ENCODE peak calls at places on chromosomes 3 and 15, in seven cellular contexts. One of them, this sample, is unnamed.
A peak's percentile ranks its signal among the peaks of the same experiment; 100 is the strongest.

GRCh38 chr3:63867225-63867624 is 3.6 kb downstream of the ATXN7 start:
- DNase-seq in HepG2: no peak
- DNase-seq in prostate gland: no peak
- DNase-seq in sigmoid colon: no peak
- DNase-seq in endothelial cell of umbilical vein: no peak
- DNase-seq in H1: no peak
- DNase-seq in transverse colon: no peak
- DNase-seq in this sample: no peak

GRCh38 chr3:15973930-15974329 is 176.2 kb upstream of the ANKRD28 start:
- DNase-seq in prostate gland: no peak
- DNase-seq in transverse colon: no peak
- DNase-seq in HepG2: no peak
- DNase-seq in endothelial cell of umbilical vein: no peak
- DNase-seq in sigmoid colon: no peak
- DNase-seq in H1: no peak
- DNase-seq in this sample: no peak

GRCh38 chr3:64399205-64399800 is 174.0 kb upstream of the PRICKLE2 start:
- DNase-seq in sigmoid colon: no peak
- DNase-seq in transverse colon: no peak
- DNase-seq in endothelial cell of umbilical vein: peak; percentile 77
- DNase-seq in prostate gland: peak; percentile 46
- DNase-seq in H1: no peak
- DNase-seq in HepG2: peak; percentile 21
- DNase-seq in this sample: no peak

GRCh38 chr15:42994546-42994945 is 74.0 kb upstream of the TTBK2 start:
- DNase-seq in HepG2: no peak
- DNase-seq in H1: no peak
- DNase-seq in sigmoid colon: no peak
- DNase-seq in prostate gland: no peak
- DNase-seq in transverse colon: no peak
- DNase-seq in endothelial cell of umbilical vein: no peak
- DNase-seq in this sample: no peak

GRCh38 chr3:143775401-143775970 is 72.8 kb downstream of the SLC9A9 start:
- DNase-seq in endothelial cell of umbilical vein: peak; percentile 57
- DNase-seq in prostate gland: peak; percentile 17
- DNase-seq in H1: no peak
- DNase-seq in HepG2: peak; percentile 13
- DNase-seq in transverse colon: no peak
- DNase-seq in sigmoid colon: no peak
- DNase-seq in this sample: no peak

GRCh38 chr3:46935168-46935858 is 41.2 kb downstream of the CCDC12 start:
- DNase-seq in transverse colon: peak; percentile 58
- DNase-seq in sigmoid colon: peak; percentile 95
- DNase-seq in endothelial cell of umbilical vein: peak; percentile 98
- DNase-seq in H1: no peak
- DNase-seq in prostate gland: peak; percentile 51
- DNase-seq in HepG2: peak; percentile 92
- DNase-seq in this sample: no peak

GRCh38 chr3:25916286-25916685 is 126.4 kb downstream of the OXSM start:
- DNase-seq in H1: no peak
- DNase-seq in HepG2: no peak
- DNase-seq in prostate gland: no peak
- DNase-seq in endothelial cell of umbilical vein: no peak
- DNase-seq in transverse colon: no peak
- DNase-seq in sigmoid colon: no peak
- DNase-seq in this sample: no peak

GRCh38 chr3:119309591-119309990 is 15.4 kb downstream of the ARHGAP31 start:
- DNase-seq in H1: no peak
- DNase-seq in HepG2: no peak
- DNase-seq in sigmoid colon: no peak
- DNase-seq in endothelial cell of umbilical vein: no peak
- DNase-seq in transverse colon: no peak
- DNase-seq in prostate gland: no peak
- DNase-seq in this sample: no peak

GRCh38 chr15:93035953-93036810 is 52.8 kb downstream of the RGMA start:
- DNase-seq in HepG2: peak; percentile 28
- DNase-seq in transverse colon: no peak
- DNase-seq in endothelial cell of umbilical vein: peak; percentile 34
- DNase-seq in H1: peak; percentile 67
- DNase-seq in prostate gland: no peak
- DNase-seq in sigmoid colon: peak; percentile 69
- DNase-seq in this sample: peak; percentile 66

GRCh38 chr15:68652141-68652540 is 73.3 kb downstream of the CORO2B start:
- DNase-seq in endothelial cell of umbilical vein: no peak
- DNase-seq in sigmoid colon: peak; percentile 54
- DNase-seq in transverse colon: no peak
- DNase-seq in H1: no peak
- DNase-seq in prostate gland: no peak
- DNase-seq in HepG2: no peak
- DNase-seq in this sample: no peak

GRCh38 chr15:91887921-91888373 is 34.4 kb downstream of the SLCO3A1 start:
- DNase-seq in transverse colon: no peak
- DNase-seq in HepG2: no peak
- DNase-seq in endothelial cell of umbilical vein: no peak
- DNase-seq in prostate gland: no peak
- DNase-seq in H1: peak; percentile 24
- DNase-seq in sigmoid colon: no peak
- DNase-seq in this sample: no peak

GRCh38 chr15:66614456-66615174 is 48.8 kb upstream of the LCTL start:
- DNase-seq in sigmoid colon: no peak
- DNase-seq in endothelial cell of umbilical vein: no peak
- DNase-seq in HepG2: no peak
- DNase-seq in prostate gland: no peak
- DNase-seq in transverse colon: no peak
- DNase-seq in H1: no peak
- DNase-seq in this sample: no peak

GRCh38 chr3:117407317-117407716 is 697.7 kb downstream of the TUSC7 start:
- DNase-seq in HepG2: peak; percentile 5
- DNase-seq in transverse colon: no peak
- DNase-seq in sigmoid colon: no peak
- DNase-seq in endothelial cell of umbilical vein: peak; percentile 40
- DNase-seq in prostate gland: no peak
- DNase-seq in H1: no peak
- DNase-seq in this sample: no peak

GRCh38 chr15:89016549-89017041 is 71.7 kb upstream of the ABHD2 start:
- DNase-seq in HepG2: no peak
- DNase-seq in endothelial cell of umbilical vein: peak; percentile 13
- DNase-seq in prostate gland: no peak
- DNase-seq in H1: no peak
- DNase-seq in sigmoid colon: no peak
- DNase-seq in transverse colon: no peak
- DNase-seq in this sample: no peak

GRCh38 chr3:106913111-106913698 is 464.0 kb upstream of the CCDC54 start:
- DNase-seq in transverse colon: no peak
- DNase-seq in endothelial cell of umbilical vein: no peak
- DNase-seq in sigmoid colon: no peak
- DNase-seq in H1: peak; percentile 72
- DNase-seq in prostate gland: no peak
- DNase-seq in HepG2: no peak
- DNase-seq in this sample: peak; percentile 17

GRCh38 chr3:133188996-133189395 is 150.8 kb downstream of the TMEM108 start:
- DNase-seq in sigmoid colon: no peak
- DNase-seq in endothelial cell of umbilical vein: no peak
- DNase-seq in HepG2: no peak
- DNase-seq in H1: no peak
- DNase-seq in transverse colon: no peak
- DNase-seq in prostate gland: no peak
- DNase-seq in this sample: no peak

GRCh38 chr15:80250614-80251504 is 1.2 kb downstream of the CTXND1 start:
- DNase-seq in endothelial cell of umbilical vein: no peak
- DNase-seq in sigmoid colon: peak; percentile 19
- DNase-seq in HepG2: no peak
- DNase-seq in transverse colon: no peak
- DNase-seq in prostate gland: no peak
- DNase-seq in H1: no peak
- DNase-seq in this sample: no peak

GRCh38 chr3:98322686-98323085 is 31.0 kb upstream of the OR5K4 start:
- DNase-seq in sigmoid colon: no peak
- DNase-seq in HepG2: no peak
- DNase-seq in transverse colon: no peak
- DNase-seq in H1: no peak
- DNase-seq in prostate gland: no peak
- DNase-seq in endothelial cell of umbilical vein: no peak
- DNase-seq in this sample: no peak

GRCh38 chr3:39086066-39086657 is 21.3 kb downstream of the GORASP1 start:
- DNase-seq in endothelial cell of umbilical vein: no peak
- DNase-seq in transverse colon: no peak
- DNase-seq in prostate gland: no peak
- DNase-seq in sigmoid colon: no peak
- DNase-seq in HepG2: no peak
- DNase-seq in H1: no peak
- DNase-seq in this sample: no peak

GRCh38 chr15:60324706-60325438 is 72.9 kb downstream of the ANXA2 start:
- DNase-seq in transverse colon: no peak
- DNase-seq in sigmoid colon: no peak
- DNase-seq in prostate gland: no peak
- DNase-seq in endothelial cell of umbilical vein: no peak
- DNase-seq in H1: no peak
- DNase-seq in HepG2: no peak
- DNase-seq in this sample: no peak

GRCh38 chr3:153219147-153219546 is 57.1 kb downstream of the RAP2B start:
- DNase-seq in endothelial cell of umbilical vein: no peak
- DNase-seq in H1: no peak
- DNase-seq in prostate gland: no peak
- DNase-seq in sigmoid colon: no peak
- DNase-seq in transverse colon: no peak
- DNase-seq in HepG2: no peak
- DNase-seq in this sample: no peak

DNA sequence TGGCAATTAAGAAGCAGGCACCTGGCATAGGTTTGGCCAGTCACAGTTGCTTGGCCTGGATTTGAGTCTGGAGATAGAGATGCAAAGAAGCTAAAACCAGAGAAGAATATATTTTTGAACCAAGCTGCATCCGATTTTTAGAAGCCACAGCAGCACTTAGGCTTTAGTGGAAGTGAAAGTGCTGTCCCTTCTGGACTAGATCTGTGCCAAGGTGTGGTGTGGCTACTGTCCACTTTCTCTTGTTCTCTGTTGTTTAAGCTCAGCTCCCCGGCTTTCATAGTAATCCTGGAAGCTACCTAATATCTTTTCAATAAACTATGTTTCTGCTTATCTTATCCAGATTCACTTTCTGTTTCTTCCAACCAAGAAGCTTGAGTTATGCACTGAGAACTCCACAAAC is 183.4 kb upstream of the THRB start:
- DNase-seq in H1: no peak
- DNase-seq in prostate gland: no peak
- DNase-seq in transverse colon: no peak
- DNase-seq in HepG2: no peak
- DNase-seq in endothelial cell of umbilical vein: no peak
- DNase-seq in sigmoid colon: no peak
- DNase-seq in this sample: no peak
- H3K27ac ChIP-seq in H1: no peak overlapping the region
- H3K27ac ChIP-seq in prostate gland: no peak overlapping the region
- H3K27ac ChIP-seq in transverse colon: peak overlapping the region; percentile 52
- H3K27ac ChIP-seq in HepG2: no peak overlapping the region
- H3K27ac ChIP-seq in endothelial cell of umbilical vein: no peak overlapping the region
- H3K27ac ChIP-seq in sigmoid colon: peak overlapping the region; percentile 65
- H3K27ac ChIP-seq in this sample: no peak overlapping the region

GRCh38 chr3:123816673-123817207 is 67.4 kb downstream of the MYLK start:
- DNase-seq in transverse colon: no peak
- DNase-seq in endothelial cell of umbilical vein: no peak
- DNase-seq in H1: no peak
- DNase-seq in prostate gland: no peak
- DNase-seq in sigmoid colon: no peak
- DNase-seq in HepG2: no peak
- DNase-seq in this sample: no peak
- TF ChIP-seq POLR2AphosphoS5 in transverse colon: no peak
- TF ChIP-seq POLR2AphosphoS5 in endothelial cell of umbilical vein: no peak
- TF ChIP-seq POLR2AphosphoS5 in H1: no peak
- TF ChIP-seq POLR2AphosphoS5 in prostate gland: peak; percentile 11
- TF ChIP-seq POLR2AphosphoS5 in sigmoid colon: peak; percentile 15
- TF ChIP-seq POLR2AphosphoS5 in HepG2: no peak
- TF ChIP-seq POLR2AphosphoS5 in this sample: no peak

DNA sequence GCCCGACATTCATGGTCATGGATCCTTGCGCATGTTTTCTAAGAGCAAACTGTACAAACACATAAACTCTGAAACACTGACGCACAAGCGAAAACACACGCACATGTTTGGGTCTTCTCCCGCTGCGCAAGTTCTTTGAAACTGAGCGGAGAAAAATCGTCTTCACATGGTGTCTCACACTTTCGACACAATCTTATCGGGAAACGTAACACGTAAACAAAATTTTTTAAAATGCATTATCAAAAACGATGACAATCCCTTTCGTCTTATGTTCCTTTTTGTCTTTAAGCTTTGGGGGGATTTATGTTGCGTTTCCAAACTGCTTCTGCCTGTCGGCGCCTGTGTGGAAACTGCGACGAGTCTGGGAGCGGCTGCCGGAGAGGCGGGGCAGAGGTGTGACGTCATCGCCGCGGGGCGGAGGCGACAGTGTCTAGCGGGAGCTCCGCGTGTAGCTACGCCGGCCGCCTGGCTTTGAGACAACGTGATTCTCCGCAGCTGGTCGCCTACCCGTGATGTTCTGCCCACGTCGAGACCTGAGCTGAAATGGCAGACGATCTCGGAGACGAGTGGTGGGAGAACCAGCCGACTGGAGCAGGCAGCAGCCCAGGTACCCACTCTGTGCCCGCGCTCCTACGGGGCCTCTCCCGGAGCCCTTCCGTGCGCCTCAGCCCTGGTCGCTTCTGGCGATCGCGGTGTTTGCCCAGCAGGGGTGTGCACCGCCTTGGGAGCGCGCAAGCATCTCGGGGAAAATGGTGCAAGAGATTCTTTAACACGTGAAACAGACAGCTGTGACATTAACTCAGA is at the start of gene CMSS1:
- DNase-seq in sigmoid colon: peak; percentile 97
- DNase-seq in endothelial cell of umbilical vein: peak; percentile 95
- DNase-seq in prostate gland: peak; percentile 93
- DNase-seq in H1: peak; percentile 97
- DNase-seq in transverse colon: peak; percentile 96
- DNase-seq in HepG2: peak; percentile 77
- DNase-seq in this sample: peak; percentile 100
- TF ChIP-seq POLR2A in sigmoid colon: peak; percentile 35
- TF ChIP-seq POLR2A in endothelial cell of umbilical vein: peak; percentile 56
- TF ChIP-seq POLR2A in prostate gland: peak; percentile 46
- TF ChIP-seq POLR2A in H1: peak; percentile 88
- TF ChIP-seq POLR2A in transverse colon: peak; percentile 66
- TF ChIP-seq POLR2A in HepG2: peak; percentile 80
- TF ChIP-seq POLR2A in this sample: no peak

DNA sequence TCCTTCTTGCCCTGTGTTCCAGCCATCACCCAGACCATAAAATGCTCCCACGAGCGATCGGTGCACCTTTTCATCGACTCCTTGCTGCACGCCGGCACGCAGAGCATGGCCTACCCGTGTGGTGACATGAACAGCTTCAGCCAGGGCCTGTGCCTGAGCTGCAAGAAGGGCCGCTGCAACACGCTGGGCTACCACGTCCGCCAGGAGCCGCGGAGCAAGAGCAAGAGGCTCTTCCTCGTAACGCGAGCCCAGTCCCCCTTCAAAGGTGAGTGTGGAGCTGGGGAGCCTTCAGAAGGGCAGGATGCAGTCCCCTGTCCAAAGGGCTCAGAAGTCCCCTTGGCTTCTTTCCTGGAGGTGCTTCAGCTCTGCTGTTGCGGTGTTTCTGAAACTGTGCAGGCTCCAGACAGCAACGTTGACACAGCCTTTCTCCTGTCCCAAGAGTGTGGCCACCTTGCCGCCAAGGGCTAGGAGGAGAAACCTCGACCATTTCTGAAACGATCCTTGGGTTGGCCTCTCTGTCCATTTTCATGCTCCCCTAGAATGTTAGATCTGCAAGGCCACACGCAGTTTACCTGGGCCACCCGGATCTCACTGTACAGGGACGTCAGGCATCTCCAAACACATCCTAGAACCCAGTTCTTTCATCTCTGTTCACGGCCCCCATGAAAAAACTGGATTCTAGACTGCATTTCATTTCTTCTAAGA is 116.7 kb downstream of the LIPC start:
- DNase-seq in sigmoid colon: no peak
- DNase-seq in HepG2: no peak
- DNase-seq in transverse colon: no peak
- DNase-seq in endothelial cell of umbilical vein: no peak
- DNase-seq in prostate gland: no peak
- DNase-seq in H1: no peak
- DNase-seq in this sample: peak; percentile 74
- H3K27ac ChIP-seq in sigmoid colon: peak overlapping the region; percentile 70
- H3K27ac ChIP-seq in HepG2: no peak overlapping the region
- H3K27ac ChIP-seq in transverse colon: peak overlapping the region; percentile 12
- H3K27ac ChIP-seq in endothelial cell of umbilical vein: peak overlapping the region; percentile 58
- H3K27ac ChIP-seq in prostate gland: no peak overlapping the region
- H3K27ac ChIP-seq in H1: no peak overlapping the region
- H3K27ac ChIP-seq in this sample: no peak overlapping the region